ENCODE peak calls at places on chromosomes 6 and 20, in six cellular contexts. A, J, P, C, X and T are unnamed samples.
A peak's percentile ranks its signal among the peaks of the same experiment; 100 is the strongest.

GRCh38 chr6:158648682-158649131 is 1.1 kb upstream of the SYTL3 start:
- DNase-seq in A (peak; percentile 95), J (no peak), P (no peak), C (no peak), X (peak; percentile 97), T (no peak)

GRCh38 chr20:15902493-15902892 is 670.8 kb downstream of the KIF16B start:
- DNase-seq in A (no peak), J (peak; percentile 59), P (no peak), C (no peak), X (no peak), T (peak; percentile 22)

GRCh38 chr6:3940703-3941102 is 91.5 kb downstream of the FAM50B start:
- DNase-seq in A (no peak), J (no peak), P (no peak), C (no peak), X (no peak), T (no peak)

GRCh38 chr20:10040070-10040970 is 5.5 kb downstream of the ANKEF1 start:
- DNase-seq in A (peak; percentile 68), J (no peak), P (no peak), C (no peak), X (peak; percentile 95), T (no peak)

GRCh38 chr6:14630136-14630535 is 512.6 kb downstream of the CD83 start:
- DNase-seq in A (peak; percentile 34), J (no peak), P (no peak), C (no peak), X (no peak), T (no peak)

GRCh38 chr6:24991748-24992467 is 56.1 kb upstream of the RIPOR2 start:
- DNase-seq in A (peak; percentile 50), J (no peak), P (peak; percentile 60), C (peak; percentile 66), X (peak; percentile 58), T (no peak)

GRCh38 chr6:16168121-16168520 is 39.2 kb downstream of the MYLIP start:
- DNase-seq in A (no peak), J (no peak), P (no peak), C (no peak), X (no peak), T (no peak)

GRCh38 chr20:35312348-35312747 is 20.1 kb upstream of the FAM83C start:
- DNase-seq in A (peak; percentile 92), J (no peak), P (no peak), C (no peak), X (peak; percentile 99), T (peak; percentile 30)

GRCh38 chr6:53335224-53335994 is 13.3 kb downstream of the ELOVL5 start:
- DNase-seq in A (no peak), J (no peak), P (peak; percentile 56), C (peak; percentile 61), X (no peak), T (no peak)

GRCh38 chr20:62822239-62822787 is 5.5 kb downstream of the COL9A3 start:
- DNase-seq in A (no peak), J (peak; percentile 50), P (no peak), C (no peak), X (no peak), T (no peak)

GRCh38 chr6:53939830-53940229 is 145.0 kb downstream of the LRRC1 start:
- DNase-seq in A (no peak), J (no peak), P (no peak), C (no peak), X (no peak), T (no peak)

GRCh38 chr20:33672426-33673114 is 1.7 kb downstream of the NECAB3 start:
- DNase-seq in A (no peak), J (no peak), P (no peak), C (no peak), X (no peak), T (no peak)

GRCh38 chr6:26531897-26532296 is 6.3 kb upstream of the HMGN4 start:
- DNase-seq in A (no peak), J (no peak), P (no peak), C (no peak), X (no peak), T (no peak)

GRCh38 chr20:46651091-46651962 is at the start of gene SLC13A3:
- DNase-seq in A (no peak), J (peak; percentile 74), P (no peak), C (no peak), X (no peak), T (peak; percentile 47)